ENCODE peak calls at places on chromosome 2, in six cellular contexts. F is H1, M is body of pancreas, J is right lobe of liver, E is heart left ventricle, U is stomach. R is an unnamed sample.

GRCh38 chr2:237766334-237766733 is 32.2 kb upstream of the RBM44 start:
- DNase-seq in F (peak; percentile 28), M (no peak), U (no peak), J (no peak), E (no peak), R (no peak)

GRCh38 chr2:143219266-143219665 is 90.0 kb downstream of the ARHGAP15 start:
- DNase-seq in M (no peak), U (no peak), J (no peak), F (no peak), E (no peak), R (no peak)

GRCh38 chr2:201969938-201970785 is 63.5 kb upstream of the FZD7 start:
- DNase-seq in M (no peak), E (no peak), F (no peak), J (no peak), U (no peak), R (no peak)

GRCh38 chr2:218362606-218363005 is 5.9 kb downstream of the CATIP start:
- DNase-seq in U (no peak), J (no peak), F (no peak), E (no peak), M (no peak), R (no peak)

GRCh38 chr2:215826376-215826775 is 187.0 kb downstream of the MREG start:
- DNase-seq in J (no peak), U (no peak), E (no peak), M (no peak), F (no peak), R (no peak)

GRCh38 chr2:227349989-227350648 is 25.1 kb downstream of the MFF start:
- DNase-seq in M (no peak), J (no peak), F (no peak), E (no peak), U (no peak), R (no peak)

GRCh38 chr2:122105171-122105884 is 349.9 kb downstream of the TSN start:
- DNase-seq in E (no peak), M (no peak), F (no peak), U (no peak), J (no peak), R (no peak)

GRCh38 chr2:109450574-109451265 is 163.0 kb downstream of the SEPTIN10 start:
- DNase-seq in U (no peak), E (peak; percentile 29), M (no peak), F (no peak), J (peak; percentile 58), R (no peak)

GRCh38 chr2:2263196-2263829 is 67.8 kb downstream of the MYT1L start:
- DNase-seq in F (no peak), J (no peak), U (no peak), E (no peak), M (no peak), R (no peak)

GRCh38 chr2:221068123-221068522 is 504.0 kb downstream of the EPHA4 start:
- DNase-seq in F (no peak), M (no peak), U (no peak), E (no peak), J (no peak), R (no peak)

GRCh38 chr2:150404147-150404546 is 83.3 kb downstream of the RND3 start:
- DNase-seq in F (no peak), U (no peak), J (no peak), M (no peak), E (no peak), R (no peak)

GRCh38 chr2:1140389-1141003 is 189.8 kb downstream of the SNTG2 start:
- DNase-seq in F (peak; percentile 93), J (no peak), U (no peak), E (no peak), M (peak; percentile 58), R (no peak)

GRCh38 chr2:65580824-65581223 is 148.4 kb upstream of the SPRED2 start:
- DNase-seq in E (no peak), U (no peak), F (no peak), M (no peak), J (no peak), R (no peak)

GRCh38 chr2:151459368-151459767 is 49.7 kb downstream of the RIF1 start:
- DNase-seq in F (no peak), M (no peak), J (no peak), U (no peak), E (no peak), R (no peak)

GRCh38 chr2:209614630-209615369 is 156.8 kb upstream of the UNC80 start:
- DNase-seq in F (no peak), U (no peak), E (no peak), J (no peak), M (no peak), R (no peak)

GRCh38 chr2:195612515-195613495 is 44.2 kb upstream of the SLC39A10 start:
- DNase-seq in U (no peak), F (no peak), E (no peak), M (peak; percentile 17), J (no peak), R (no peak)

GRCh38 chr2:160338891-160339290 is 138.8 kb upstream of the ITGB6 start:
- DNase-seq in E (peak; percentile 46), M (no peak), U (no peak), F (no peak), J (no peak), R (peak; percentile 68)

GRCh38 chr2:32384529-32384928 is 27.7 kb downstream of the BIRC6 start:
- DNase-seq in J (no peak), U (no peak), F (no peak), M (peak; percentile 39), E (no peak), R (no peak)

GRCh38 chr2:72915907-72916742 is 1.2 kb upstream of the EMX1 start:
- DNase-seq in F (peak; percentile 86), M (peak; percentile 68), U (peak; percentile 74), J (peak; percentile 83), E (no peak), R (no peak)

GRCh38 chr2:224611938-224612337 is 26.8 kb upstream of the CUL3 start:
- DNase-seq in E (no peak), J (no peak), F (no peak), U (no peak), M (no peak), R (no peak)

GRCh38 chr2:17672583-17673317 is 80.9 kb downstream of the SMC6 start:
- DNase-seq in F (no peak), J (no peak), E (no peak), M (no peak), U (no peak), R (no peak)

GRCh38 chr2:107558295-107558694 is 268.4 kb upstream of the RGPD4 start:
- DNase-seq in F (no peak), U (no peak), J (no peak), E (no peak), M (no peak), R (no peak)

GRCh38 chr2:191656389-191656788 is 21.5 kb upstream of the NABP1 start:
- DNase-seq in E (no peak), F (no peak), M (no peak), U (no peak), J (no peak), R (no peak)

GRCh38 chr2:83081835-83082522 is 1377.1 kb downstream of the SUCLG1 start:
- DNase-seq in F (no peak), J (no peak), E (peak; percentile 68), M (no peak), U (no peak), R (no peak)

GRCh38 chr2:162029287-162029901 is 44.6 kb downstream of the DPP4 start:
- DNase-seq in E (peak; percentile 25), U (peak; percentile 27), J (peak; percentile 70), F (no peak), M (no peak), R (no peak)

GRCh38 chr2:75833386-75833785 is 122.7 kb upstream of the GCFC2 start:
- DNase-seq in J (no peak), E (no peak), M (no peak), U (no peak), F (no peak), R (no peak)

GRCh38 chr2:160194946-160195345 is 5.1 kb downstream of the ITGB6 start:
- DNase-seq in U (no peak), F (no peak), J (no peak), E (no peak), M (no peak), R (no peak)

GRCh38 chr2:190882327-190882766 is 1.7 kb downstream of the GLS start:
- DNase-seq in F (no peak), M (no peak), J (no peak), E (no peak), U (no peak), R (no peak)

GRCh38 chr2:37558622-37559021 is 112.8 kb downstream of the CDC42EP3 start:
- DNase-seq in J (no peak), E (no peak), F (no peak), M (no peak), U (no peak), R (no peak)

GRCh38 chr2:151808258-151809072 is 19.8 kb downstream of the ARL5A start:
- DNase-seq in F (no peak), M (no peak), J (no peak), U (no peak), E (no peak), R (no peak)

GRCh38 chr2:127401757-127402695 is 14.3 kb upstream of the MAP3K2 start:
- DNase-seq in U (no peak), M (no peak), F (no peak), J (no peak), E (no peak), R (no peak)

GRCh38 chr2:40721595-40721994 is 269.7 kb upstream of the SLC8A1 start:
- DNase-seq in U (no peak), J (no peak), M (no peak), F (no peak), E (no peak), R (no peak)

GRCh38 chr2:8378016-8378810 is 303.6 kb upstream of the ID2 start:
- DNase-seq in U (no peak), M (no peak), J (no peak), E (no peak), F (no peak), R (no peak)
- H3K4me3 ChIP-seq in U (no peak overlapping the region), M (no peak overlapping the region), J (no peak overlapping the region), E (no peak overlapping the region), F (no peak overlapping the region), R (no peak overlapping the region)

DNA sequence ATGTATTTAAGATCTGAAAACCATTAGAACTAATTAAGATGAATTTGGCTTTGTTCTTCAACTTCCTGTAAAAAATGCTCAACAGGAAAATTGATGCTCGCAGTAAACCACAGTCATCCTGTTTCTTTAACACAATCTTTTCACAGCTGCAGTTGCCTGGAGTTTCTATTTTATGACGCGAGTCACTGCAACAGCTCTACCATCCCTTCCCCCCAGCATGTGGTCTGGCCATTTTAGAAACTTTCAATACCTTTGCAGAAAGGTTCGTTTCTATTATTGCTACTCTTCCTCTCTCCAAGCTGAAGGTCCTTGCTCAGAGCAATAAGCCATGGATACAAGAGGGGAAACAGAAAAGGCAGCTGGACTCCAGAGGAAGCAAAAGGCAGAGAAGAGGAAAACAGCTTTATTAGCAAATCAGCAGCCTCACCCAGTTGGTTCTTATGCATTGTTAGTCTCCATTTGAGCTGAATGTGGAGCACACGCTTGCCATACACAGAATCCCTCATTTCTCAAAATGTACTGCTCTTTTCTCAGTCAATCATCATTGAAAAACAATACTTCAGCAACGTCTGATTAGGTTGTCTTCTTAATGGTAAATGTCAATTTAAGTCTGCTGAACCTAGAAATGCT is 3.9 kb downstream of the WIPF1 start:
- DNase-seq in F (no peak), M (no peak), U (no peak), E (peak; percentile 42), J (no peak), R (no peak)
- TF ChIP-seq POLR2A in F (no peak), M (peak; percentile 29), U (no peak), E (no peak), J (no peak), R (no peak)

GRCh38 chr2:55419236-55419513 is 481 bp downstream of the CCDC88A start:
- DNase-seq in E (no peak), M (no peak), F (no peak), U (no peak), J (no peak), R (no peak)
- H3K27ac ChIP-seq in E (peak overlapping the region; percentile 87), M (peak overlapping the region; percentile 77), F (peak overlapping the region; percentile 49), U (peak overlapping the region; percentile 89), J (peak overlapping the region; percentile 63), R (peak overlapping the region; percentile 81)

GRCh38 chr2:234025475-234025874 is 25.0 kb upstream of the SPP2 start:
- DNase-seq in J (no peak), M (no peak), E (no peak), U (no peak), F (no peak), R (no peak)
- H3K4me3 ChIP-seq in J (no peak overlapping the region), M (no peak overlapping the region), E (no peak overlapping the region), U (peak overlapping the region; percentile 27), F (no peak overlapping the region), R (no peak overlapping the region)